ENCODE peak calls at places on chromosomes 4 and X, in nine cellular contexts. One of them, this sample, is unnamed. For H3K4me1, the result is how much of the 10 kb centered on the place peaks cover.

GRCh38 chr4:128516568-128516967 is 229.0 kb upstream of the PGRMC2 start:
- DNase-seq in psoas muscle: no peak
- DNase-seq in left lung: no peak
- DNase-seq in tibial nerve: no peak
- DNase-seq in right cardiac atrium: no peak
- DNase-seq in CD8-positive, alpha-beta memory T cell: no peak
- DNase-seq in pancreas: no peak
- DNase-seq in SJSA1: no peak
- DNase-seq in esophagus muscularis mucosa: no peak
- DNase-seq in this sample: no peak

GRCh38 chrX:10415704-10416001 is 204.7 kb downstream of the MID1 start:
- DNase-seq in psoas muscle: no peak
- DNase-seq in left lung: no peak
- DNase-seq in tibial nerve: no peak
- DNase-seq in right cardiac atrium: no peak
- DNase-seq in CD8-positive, alpha-beta memory T cell: no peak
- DNase-seq in pancreas: no peak
- DNase-seq in SJSA1: no peak
- DNase-seq in esophagus muscularis mucosa: no peak
- DNase-seq in this sample: no peak

GRCh38 chr4:86013623-86014022 is 346.2 kb downstream of the MAPK10 start:
- DNase-seq in psoas muscle: no peak
- DNase-seq in left lung: no peak
- DNase-seq in tibial nerve: no peak
- DNase-seq in right cardiac atrium: no peak
- DNase-seq in CD8-positive, alpha-beta memory T cell: no peak
- DNase-seq in pancreas: no peak
- DNase-seq in SJSA1: no peak
- DNase-seq in esophagus muscularis mucosa: no peak
- DNase-seq in this sample: no peak

GRCh38 chrX:24594531-24594930 is 52.6 kb downstream of the PCYT1B start:
- DNase-seq in psoas muscle: no peak
- DNase-seq in left lung: no peak
- DNase-seq in tibial nerve: no peak
- DNase-seq in right cardiac atrium: no peak
- DNase-seq in CD8-positive, alpha-beta memory T cell: no peak
- DNase-seq in pancreas: no peak
- DNase-seq in SJSA1: no peak
- DNase-seq in esophagus muscularis mucosa: no peak
- DNase-seq in this sample: no peak

GRCh38 chr4:173505924-173506779 is 23.9 kb downstream of the HAND2 start:
- DNase-seq in psoas muscle: no peak
- DNase-seq in left lung: no peak
- DNase-seq in tibial nerve: peak
- DNase-seq in right cardiac atrium: peak
- DNase-seq in CD8-positive, alpha-beta memory T cell: no peak
- DNase-seq in pancreas: no peak
- DNase-seq in SJSA1: no peak
- DNase-seq in esophagus muscularis mucosa: peak
- DNase-seq in this sample: no peak

GRCh38 chrX:91414710-91415109 is 19.9 kb upstream of the PABPC5 start:
- DNase-seq in psoas muscle: no peak
- DNase-seq in left lung: no peak
- DNase-seq in tibial nerve: no peak
- DNase-seq in right cardiac atrium: peak
- DNase-seq in CD8-positive, alpha-beta memory T cell: no peak
- DNase-seq in pancreas: no peak
- DNase-seq in SJSA1: no peak
- DNase-seq in esophagus muscularis mucosa: no peak
- DNase-seq in this sample: no peak

GRCh38 chrX:21529771-21530170 is 128.4 kb downstream of the KLHL34 start:
- DNase-seq in psoas muscle: no peak
- DNase-seq in left lung: no peak
- DNase-seq in tibial nerve: no peak
- DNase-seq in right cardiac atrium: no peak
- DNase-seq in CD8-positive, alpha-beta memory T cell: no peak
- DNase-seq in pancreas: no peak
- DNase-seq in SJSA1: no peak
- DNase-seq in esophagus muscularis mucosa: no peak
- DNase-seq in this sample: no peak

GRCh38 chrX:85052636-85053343 is 49.1 kb downstream of the APOOL start:
- DNase-seq in psoas muscle: no peak
- DNase-seq in left lung: no peak
- DNase-seq in tibial nerve: no peak
- DNase-seq in right cardiac atrium: no peak
- DNase-seq in CD8-positive, alpha-beta memory T cell: no peak
- DNase-seq in pancreas: no peak
- DNase-seq in SJSA1: no peak
- DNase-seq in esophagus muscularis mucosa: no peak
- DNase-seq in this sample: no peak

GRCh38 chr4:1323280-1323634 is 23.8 kb upstream of the UVSSA start:
- DNase-seq in psoas muscle: peak
- DNase-seq in left lung: no peak
- DNase-seq in tibial nerve: no peak
- DNase-seq in right cardiac atrium: no peak
- DNase-seq in CD8-positive, alpha-beta memory T cell: no peak
- DNase-seq in pancreas: no peak
- DNase-seq in SJSA1: no peak
- DNase-seq in esophagus muscularis mucosa: no peak
- DNase-seq in this sample: no peak

GRCh38 chrX:119391279-119391678 is 7.9 kb upstream of the SLC25A43 start:
- DNase-seq in psoas muscle: no peak
- DNase-seq in left lung: no peak
- DNase-seq in tibial nerve: no peak
- DNase-seq in right cardiac atrium: no peak
- DNase-seq in CD8-positive, alpha-beta memory T cell: no peak
- DNase-seq in pancreas: no peak
- DNase-seq in SJSA1: no peak
- DNase-seq in esophagus muscularis mucosa: no peak
- DNase-seq in this sample: no peak

DNA sequence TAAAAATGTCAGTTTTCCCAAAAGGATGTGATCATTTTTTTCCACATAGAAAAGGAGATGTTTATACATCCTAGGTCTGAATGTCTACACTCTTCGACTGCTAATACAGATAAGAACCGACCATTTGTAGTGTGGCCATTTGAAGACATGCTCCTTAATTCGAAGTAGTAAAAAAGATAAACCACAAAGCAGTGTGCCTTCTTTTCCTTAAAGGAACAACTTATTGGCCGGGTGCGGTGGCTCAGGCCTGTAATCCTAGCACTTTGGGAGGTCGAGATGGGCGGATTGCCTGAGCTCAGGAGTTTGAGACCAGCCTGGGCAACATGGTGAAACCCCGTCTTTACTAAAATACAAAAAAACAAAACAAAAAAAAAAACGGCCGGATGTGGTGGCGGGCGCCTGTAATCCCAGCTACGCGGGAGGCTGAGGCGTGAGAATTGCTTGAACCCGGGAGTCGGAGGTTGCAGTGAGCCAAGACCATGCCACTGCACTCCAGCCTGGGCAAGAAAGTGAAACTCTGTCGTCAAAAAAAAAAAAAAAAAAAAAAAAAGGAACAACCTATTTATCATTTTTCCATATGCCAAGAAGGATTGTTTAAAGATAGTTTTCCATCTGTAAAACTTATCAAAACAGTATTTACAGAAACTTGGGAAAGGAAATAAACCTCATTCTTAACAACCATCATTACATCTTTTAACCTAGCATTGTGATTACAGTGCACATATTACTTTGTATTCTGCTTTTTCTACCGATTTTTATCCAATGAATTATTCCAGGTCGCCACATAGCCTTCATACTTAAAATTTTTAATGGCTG is 2.6 kb downstream of the INTS6L start:
- DNase-seq in psoas muscle: no peak
- DNase-seq in left lung: no peak
- DNase-seq in tibial nerve: no peak
- DNase-seq in right cardiac atrium: no peak
- DNase-seq in CD8-positive, alpha-beta memory T cell: no peak
- DNase-seq in pancreas: no peak
- DNase-seq in SJSA1: no peak
- DNase-seq in esophagus muscularis mucosa: no peak
- DNase-seq in this sample: peak
- H3K4me3 ChIP-seq in psoas muscle: peak
- H3K4me3 ChIP-seq in left lung: peak
- H3K4me3 ChIP-seq in tibial nerve: peak
- H3K4me3 ChIP-seq in right cardiac atrium: no peak
- H3K4me3 ChIP-seq in CD8-positive, alpha-beta memory T cell: no peak
- H3K4me3 ChIP-seq in pancreas: no peak
- H3K4me3 ChIP-seq in SJSA1: no peak
- H3K4me3 ChIP-seq in esophagus muscularis mucosa: peak
- H3K4me3 ChIP-seq in this sample: no peak

GRCh38 chr4:4329496-4329895 is 39.4 kb downstream of the ZBTB49 start:
- DNase-seq in psoas muscle: no peak
- DNase-seq in left lung: no peak
- DNase-seq in tibial nerve: no peak
- DNase-seq in right cardiac atrium: no peak
- DNase-seq in CD8-positive, alpha-beta memory T cell: no peak
- DNase-seq in pancreas: no peak
- DNase-seq in SJSA1: no peak
- DNase-seq in esophagus muscularis mucosa: no peak
- DNase-seq in this sample: no peak
- H3K4me1 ChIP-seq in psoas muscle: under half
- H3K4me1 ChIP-seq in left lung: under half
- H3K4me1 ChIP-seq in tibial nerve: under half
- H3K4me1 ChIP-seq in right cardiac atrium: under half
- H3K4me1 ChIP-seq in CD8-positive, alpha-beta memory T cell: under half
- H3K4me1 ChIP-seq in pancreas: under half
- H3K4me1 ChIP-seq in SJSA1: under half
- H3K4me1 ChIP-seq in esophagus muscularis mucosa: under half
- H3K4me1 ChIP-seq in this sample: under half

GRCh38 chr4:13548984-13549546 is 4.8 kb upstream of the NKX3-2 start:
- DNase-seq in psoas muscle: peak
- DNase-seq in left lung: peak
- DNase-seq in tibial nerve: peak
- DNase-seq in right cardiac atrium: peak
- DNase-seq in CD8-positive, alpha-beta memory T cell: peak
- DNase-seq in pancreas: peak
- DNase-seq in SJSA1: peak
- DNase-seq in esophagus muscularis mucosa: peak
- DNase-seq in this sample: peak
- H3K4me3 ChIP-seq in psoas muscle: peak
- H3K4me3 ChIP-seq in left lung: no peak
- H3K4me3 ChIP-seq in tibial nerve: peak
- H3K4me3 ChIP-seq in right cardiac atrium: no peak
- H3K4me3 ChIP-seq in CD8-positive, alpha-beta memory T cell: no peak
- H3K4me3 ChIP-seq in pancreas: no peak
- H3K4me3 ChIP-seq in SJSA1: peak
- H3K4me3 ChIP-seq in esophagus muscularis mucosa: peak
- H3K4me3 ChIP-seq in this sample: no peak

GRCh38 chr4:140935259-140935658 is 179.1 kb upstream of the TBC1D9 start:
- DNase-seq in psoas muscle: peak
- DNase-seq in left lung: no peak
- DNase-seq in tibial nerve: no peak
- DNase-seq in right cardiac atrium: peak
- DNase-seq in CD8-positive, alpha-beta memory T cell: no peak
- DNase-seq in pancreas: no peak
- DNase-seq in SJSA1: no peak
- DNase-seq in esophagus muscularis mucosa: no peak
- DNase-seq in this sample: peak

GRCh38 chr4:140930556-140930955 is 174.4 kb upstream of the TBC1D9 start:
- DNase-seq in psoas muscle: no peak
- DNase-seq in left lung: no peak
- DNase-seq in tibial nerve: no peak
- DNase-seq in right cardiac atrium: no peak
- DNase-seq in CD8-positive, alpha-beta memory T cell: no peak
- DNase-seq in pancreas: no peak
- DNase-seq in SJSA1: no peak
- DNase-seq in esophagus muscularis mucosa: no peak
- DNase-seq in this sample: no peak

GRCh38 chr4:140928880-140929279 is 172.7 kb upstream of the TBC1D9 start:
- DNase-seq in psoas muscle: no peak
- DNase-seq in left lung: no peak
- DNase-seq in tibial nerve: no peak
- DNase-seq in right cardiac atrium: no peak
- DNase-seq in CD8-positive, alpha-beta memory T cell: no peak
- DNase-seq in pancreas: no peak
- DNase-seq in SJSA1: no peak
- DNase-seq in esophagus muscularis mucosa: no peak
- DNase-seq in this sample: no peak

GRCh38 chr4:140932646-140933045 is 176.5 kb upstream of the TBC1D9 start:
- DNase-seq in psoas muscle: no peak
- DNase-seq in left lung: no peak
- DNase-seq in tibial nerve: no peak
- DNase-seq in right cardiac atrium: no peak
- DNase-seq in CD8-positive, alpha-beta memory T cell: no peak
- DNase-seq in pancreas: no peak
- DNase-seq in SJSA1: no peak
- DNase-seq in esophagus muscularis mucosa: no peak
- DNase-seq in this sample: no peak

DNA sequence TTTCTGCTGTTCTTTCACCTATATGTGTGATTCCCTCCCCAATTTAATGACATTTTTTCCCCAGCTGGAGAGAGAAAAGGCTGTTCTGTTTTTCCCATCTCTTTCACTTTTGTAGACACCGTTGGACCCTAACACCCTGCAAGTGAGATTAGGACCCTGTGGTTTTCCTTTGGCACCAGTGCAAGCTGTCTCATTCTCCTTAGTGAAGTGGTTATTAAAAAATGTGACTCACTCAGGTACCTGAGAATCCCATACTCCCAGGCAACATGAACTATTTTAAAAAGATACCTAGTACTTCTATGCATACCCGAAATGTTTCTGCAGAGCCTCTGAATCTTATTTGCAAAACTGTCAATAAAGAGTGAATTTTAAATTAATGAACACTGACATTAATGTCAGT is 175.7 kb upstream of the TBC1D9 start:
- DNase-seq in psoas muscle: no peak
- DNase-seq in left lung: no peak
- DNase-seq in tibial nerve: no peak
- DNase-seq in right cardiac atrium: no peak
- DNase-seq in CD8-positive, alpha-beta memory T cell: no peak
- DNase-seq in pancreas: no peak
- DNase-seq in SJSA1: no peak
- DNase-seq in esophagus muscularis mucosa: no peak
- DNase-seq in this sample: no peak
- H3K4me1 ChIP-seq in psoas muscle: under half
- H3K4me1 ChIP-seq in left lung: under half
- H3K4me1 ChIP-seq in tibial nerve: under half
- H3K4me1 ChIP-seq in right cardiac atrium: under half
- H3K4me1 ChIP-seq in CD8-positive, alpha-beta memory T cell: under half
- H3K4me1 ChIP-seq in pancreas: under half
- H3K4me1 ChIP-seq in SJSA1: under half
- H3K4me1 ChIP-seq in esophagus muscularis mucosa: under half
- H3K4me1 ChIP-seq in this sample: under half

GRCh38 chr4:140756292-140757219 is at the start of gene TBC1D9:
- DNase-seq in psoas muscle: peak
- DNase-seq in left lung: peak
- DNase-seq in tibial nerve: peak
- DNase-seq in right cardiac atrium: peak
- DNase-seq in CD8-positive, alpha-beta memory T cell: no peak
- DNase-seq in pancreas: peak
- DNase-seq in SJSA1: peak
- DNase-seq in esophagus muscularis mucosa: no peak
- DNase-seq in this sample: peak

GRCh38 chr4:140764785-140765392 is 8.7 kb upstream of the TBC1D9 start:
- DNase-seq in psoas muscle: no peak
- DNase-seq in left lung: no peak
- DNase-seq in tibial nerve: no peak
- DNase-seq in right cardiac atrium: no peak
- DNase-seq in CD8-positive, alpha-beta memory T cell: no peak
- DNase-seq in pancreas: peak
- DNase-seq in SJSA1: no peak
- DNase-seq in esophagus muscularis mucosa: no peak
- DNase-seq in this sample: no peak

GRCh38 chr4:140757220-140757607 is 1.0 kb upstream of the TBC1D9 start:
- DNase-seq in psoas muscle: no peak
- DNase-seq in left lung: no peak
- DNase-seq in tibial nerve: no peak
- DNase-seq in right cardiac atrium: no peak
- DNase-seq in CD8-positive, alpha-beta memory T cell: no peak
- DNase-seq in pancreas: no peak
- DNase-seq in SJSA1: no peak
- DNase-seq in esophagus muscularis mucosa: no peak
- DNase-seq in this sample: no peak

GRCh38 chr4:140762202-140762601 is 6.0 kb upstream of the TBC1D9 start:
- DNase-seq in psoas muscle: no peak
- DNase-seq in left lung: no peak
- DNase-seq in tibial nerve: no peak
- DNase-seq in right cardiac atrium: no peak
- DNase-seq in CD8-positive, alpha-beta memory T cell: no peak
- DNase-seq in pancreas: no peak
- DNase-seq in SJSA1: no peak
- DNase-seq in esophagus muscularis mucosa: no peak
- DNase-seq in this sample: no peak
- H3K4me3 ChIP-seq in psoas muscle: no peak
- H3K4me3 ChIP-seq in left lung: no peak
- H3K4me3 ChIP-seq in tibial nerve: no peak
- H3K4me3 ChIP-seq in right cardiac atrium: no peak
- H3K4me3 ChIP-seq in CD8-positive, alpha-beta memory T cell: no peak
- H3K4me3 ChIP-seq in pancreas: no peak
- H3K4me3 ChIP-seq in SJSA1: no peak
- H3K4me3 ChIP-seq in esophagus muscularis mucosa: no peak
- H3K4me3 ChIP-seq in this sample: no peak